ENCODE peak calls at places on chromosomes 1 and 21, in eight cellular contexts. One of them, this sample, is unnamed.

GRCh38 chr1:59128784-59129227 is 168.1 kb upstream of the FGGY start:
- DNase-seq in HCT116: no peak
- DNase-seq in aorta: no peak
- DNase-seq in H9: no peak
- DNase-seq in NCI-H1417: no peak
- DNase-seq in Daoy: peak
- DNase-seq in upper lobe of right lung: no peak
- DNase-seq in fibroblast of lung: no peak
- DNase-seq in this sample: no peak

GRCh38 chr1:201771466-201771865 is 57.5 kb upstream of the IPO9 start:
- DNase-seq in HCT116: no peak
- DNase-seq in aorta: no peak
- DNase-seq in H9: no peak
- DNase-seq in NCI-H1417: no peak
- DNase-seq in Daoy: peak
- DNase-seq in upper lobe of right lung: no peak
- DNase-seq in fibroblast of lung: peak
- DNase-seq in this sample: no peak

GRCh38 chr1:55544826-55545225 is 329.7 kb upstream of the USP24 start:
- DNase-seq in HCT116: no peak
- DNase-seq in aorta: no peak
- DNase-seq in H9: no peak
- DNase-seq in NCI-H1417: no peak
- DNase-seq in Daoy: no peak
- DNase-seq in upper lobe of right lung: no peak
- DNase-seq in fibroblast of lung: no peak
- DNase-seq in this sample: no peak

GRCh38 chr1:97070366-97070765 is 348.8 kb downstream of the PTBP2 start:
- DNase-seq in HCT116: no peak
- DNase-seq in aorta: no peak
- DNase-seq in H9: no peak
- DNase-seq in NCI-H1417: no peak
- DNase-seq in Daoy: no peak
- DNase-seq in upper lobe of right lung: no peak
- DNase-seq in fibroblast of lung: peak
- DNase-seq in this sample: no peak

GRCh38 chr1:182690886-182691443 is 6.6 kb upstream of the RGS8 start:
- DNase-seq in HCT116: no peak
- DNase-seq in aorta: no peak
- DNase-seq in H9: no peak
- DNase-seq in NCI-H1417: no peak
- DNase-seq in Daoy: no peak
- DNase-seq in upper lobe of right lung: no peak
- DNase-seq in fibroblast of lung: no peak
- DNase-seq in this sample: no peak

GRCh38 chr1:112465122-112465521 is 43.6 kb upstream of the WNT2B start:
- DNase-seq in HCT116: no peak
- DNase-seq in aorta: peak
- DNase-seq in H9: no peak
- DNase-seq in NCI-H1417: no peak
- DNase-seq in Daoy: peak
- DNase-seq in upper lobe of right lung: no peak
- DNase-seq in fibroblast of lung: peak
- DNase-seq in this sample: no peak

GRCh38 chr1:1926886-1927660 is 8.0 kb upstream of the TMEM52 start:
- DNase-seq in HCT116: no peak
- DNase-seq in aorta: peak
- DNase-seq in H9: no peak
- DNase-seq in NCI-H1417: no peak
- DNase-seq in Daoy: no peak
- DNase-seq in upper lobe of right lung: no peak
- DNase-seq in fibroblast of lung: no peak
- DNase-seq in this sample: no peak

GRCh38 chr1:3169621-3170356 is 100.8 kb downstream of the PRDM16 start:
- DNase-seq in HCT116: no peak
- DNase-seq in aorta: no peak
- DNase-seq in H9: no peak
- DNase-seq in NCI-H1417: no peak
- DNase-seq in Daoy: no peak
- DNase-seq in upper lobe of right lung: no peak
- DNase-seq in fibroblast of lung: no peak
- DNase-seq in this sample: peak

GRCh38 chr21:46325073-46325912 is 1.3 kb downstream of the PCNT start:
- DNase-seq in HCT116: peak
- DNase-seq in aorta: peak
- DNase-seq in H9: peak
- DNase-seq in NCI-H1417: peak
- DNase-seq in Daoy: peak
- DNase-seq in upper lobe of right lung: peak
- DNase-seq in fibroblast of lung: peak
- DNase-seq in this sample: peak

GRCh38 chr21:33374080-33374873 is 28.9 kb upstream of the IFNGR2 start:
- DNase-seq in HCT116: peak
- DNase-seq in aorta: no peak
- DNase-seq in H9: peak
- DNase-seq in NCI-H1417: peak
- DNase-seq in Daoy: peak
- DNase-seq in upper lobe of right lung: peak
- DNase-seq in fibroblast of lung: peak
- DNase-seq in this sample: peak

GRCh38 chr1:83827731-83828130 is 171.2 kb downstream of the TTLL7 start:
- DNase-seq in HCT116: no peak
- DNase-seq in aorta: no peak
- DNase-seq in H9: no peak
- DNase-seq in NCI-H1417: no peak
- DNase-seq in Daoy: no peak
- DNase-seq in upper lobe of right lung: no peak
- DNase-seq in fibroblast of lung: no peak
- DNase-seq in this sample: no peak

GRCh38 chr1:32345289-32345827 is 9.3 kb upstream of the MARCKSL1 start:
- DNase-seq in HCT116: no peak
- DNase-seq in aorta: no peak
- DNase-seq in H9: no peak
- DNase-seq in NCI-H1417: no peak
- DNase-seq in Daoy: peak
- DNase-seq in upper lobe of right lung: no peak
- DNase-seq in fibroblast of lung: peak
- DNase-seq in this sample: no peak

GRCh38 chr1:200162861-200163260 is 135.4 kb downstream of the NR5A2 start:
- DNase-seq in HCT116: no peak
- DNase-seq in aorta: no peak
- DNase-seq in H9: no peak
- DNase-seq in NCI-H1417: no peak
- DNase-seq in Daoy: no peak
- DNase-seq in upper lobe of right lung: no peak
- DNase-seq in fibroblast of lung: no peak
- DNase-seq in this sample: no peak

GRCh38 chr1:198443374-198444233 is 96.9 kb downstream of the ATP6V1G3 start:
- DNase-seq in HCT116: peak
- DNase-seq in aorta: no peak
- DNase-seq in H9: no peak
- DNase-seq in NCI-H1417: no peak
- DNase-seq in Daoy: peak
- DNase-seq in upper lobe of right lung: no peak
- DNase-seq in fibroblast of lung: peak
- DNase-seq in this sample: no peak

GRCh38 chr1:33275200-33275599 is 18.9 kb downstream of the ZNF362 start:
- DNase-seq in HCT116: no peak
- DNase-seq in aorta: peak
- DNase-seq in H9: no peak
- DNase-seq in NCI-H1417: no peak
- DNase-seq in Daoy: no peak
- DNase-seq in upper lobe of right lung: peak
- DNase-seq in fibroblast of lung: no peak
- DNase-seq in this sample: no peak

GRCh38 chr1:101178688-101179491 is 57.9 kb upstream of the S1PR1 start:
- DNase-seq in HCT116: no peak
- DNase-seq in aorta: no peak
- DNase-seq in H9: no peak
- DNase-seq in NCI-H1417: no peak
- DNase-seq in Daoy: no peak
- DNase-seq in upper lobe of right lung: no peak
- DNase-seq in fibroblast of lung: no peak
- DNase-seq in this sample: no peak

GRCh38 chr1:15952317-15953258 is 23.3 kb downstream of the ZBTB17 start:
- DNase-seq in HCT116: peak
- DNase-seq in aorta: no peak
- DNase-seq in H9: no peak
- DNase-seq in NCI-H1417: no peak
- DNase-seq in Daoy: peak
- DNase-seq in upper lobe of right lung: no peak
- DNase-seq in fibroblast of lung: peak
- DNase-seq in this sample: no peak

GRCh38 chr1:66147226-66147625 is 354.5 kb downstream of the PDE4B start:
- DNase-seq in HCT116: no peak
- DNase-seq in aorta: no peak
- DNase-seq in H9: no peak
- DNase-seq in NCI-H1417: no peak
- DNase-seq in Daoy: no peak
- DNase-seq in upper lobe of right lung: no peak
- DNase-seq in fibroblast of lung: no peak
- DNase-seq in this sample: no peak

GRCh38 chr21:41885341-41886024 is 6.3 kb upstream of the PRDM15 start:
- DNase-seq in HCT116: no peak
- DNase-seq in aorta: no peak
- DNase-seq in H9: no peak
- DNase-seq in NCI-H1417: peak
- DNase-seq in Daoy: no peak
- DNase-seq in upper lobe of right lung: no peak
- DNase-seq in fibroblast of lung: peak
- DNase-seq in this sample: no peak

GRCh38 chr1:41664861-41665640 is 180.6 kb upstream of the EDN2 start:
- DNase-seq in HCT116: peak
- DNase-seq in aorta: no peak
- DNase-seq in H9: peak
- DNase-seq in NCI-H1417: no peak
- DNase-seq in Daoy: peak
- DNase-seq in upper lobe of right lung: no peak
- DNase-seq in fibroblast of lung: peak
- DNase-seq in this sample: no peak

GRCh38 chr1:6489383-6489765 is 2.1 kb downstream of the PLEKHG5 start:
- DNase-seq in HCT116: no peak
- DNase-seq in aorta: no peak
- DNase-seq in H9: no peak
- DNase-seq in NCI-H1417: no peak
- DNase-seq in Daoy: no peak
- DNase-seq in upper lobe of right lung: no peak
- DNase-seq in fibroblast of lung: no peak
- DNase-seq in this sample: no peak

GRCh38 chr1:170095976-170096725 is 21.7 kb upstream of the KIFAP3 start:
- DNase-seq in HCT116: no peak
- DNase-seq in aorta: no peak
- DNase-seq in H9: no peak
- DNase-seq in NCI-H1417: no peak
- DNase-seq in Daoy: no peak
- DNase-seq in upper lobe of right lung: no peak
- DNase-seq in fibroblast of lung: no peak
- DNase-seq in this sample: no peak

GRCh38 chr21:32415451-32415850 is 2.9 kb downstream of the EVA1C start:
- DNase-seq in HCT116: no peak
- DNase-seq in aorta: no peak
- DNase-seq in H9: no peak
- DNase-seq in NCI-H1417: no peak
- DNase-seq in Daoy: no peak
- DNase-seq in upper lobe of right lung: no peak
- DNase-seq in fibroblast of lung: no peak
- DNase-seq in this sample: no peak

GRCh38 chr1:71276466-71276865 is 195.6 kb upstream of the ZRANB2 start:
- DNase-seq in HCT116: no peak
- DNase-seq in aorta: no peak
- DNase-seq in H9: no peak
- DNase-seq in NCI-H1417: no peak
- DNase-seq in Daoy: no peak
- DNase-seq in upper lobe of right lung: no peak
- DNase-seq in fibroblast of lung: no peak
- DNase-seq in this sample: no peak

GRCh38 chr1:218642033-218642954 is 297.2 kb downstream of the TGFB2 start:
- DNase-seq in HCT116: no peak
- DNase-seq in aorta: no peak
- DNase-seq in H9: no peak
- DNase-seq in NCI-H1417: no peak
- DNase-seq in Daoy: no peak
- DNase-seq in upper lobe of right lung: no peak
- DNase-seq in fibroblast of lung: peak
- DNase-seq in this sample: no peak

GRCh38 chr1:81158592-81158991 is 642.1 kb upstream of the ADGRL2 start:
- DNase-seq in HCT116: no peak
- DNase-seq in aorta: no peak
- DNase-seq in H9: no peak
- DNase-seq in NCI-H1417: no peak
- DNase-seq in Daoy: no peak
- DNase-seq in upper lobe of right lung: no peak
- DNase-seq in fibroblast of lung: peak
- DNase-seq in this sample: no peak

GRCh38 chr1:2183937-2184334 is 10.6 kb downstream of the FAAP20 start:
- DNase-seq in HCT116: no peak
- DNase-seq in aorta: no peak
- DNase-seq in H9: no peak
- DNase-seq in NCI-H1417: no peak
- DNase-seq in Daoy: no peak
- DNase-seq in upper lobe of right lung: no peak
- DNase-seq in fibroblast of lung: no peak
- DNase-seq in this sample: no peak

GRCh38 chr21:29499734-29500343 is 201.1 kb downstream of the BACH1 start:
- DNase-seq in HCT116: peak
- DNase-seq in aorta: no peak
- DNase-seq in H9: peak
- DNase-seq in NCI-H1417: peak
- DNase-seq in Daoy: peak
- DNase-seq in upper lobe of right lung: no peak
- DNase-seq in fibroblast of lung: peak
- DNase-seq in this sample: peak

This sample was measured in nephron progenitor cell.